ENCODE peak calls at places on chromosomes 5 and 9, in ten cellular contexts. H, W, C, U, L, D, P, Z, S and B are unnamed samples.

GRCh38 chr5:71744009-71744792 is 25.1 kb downstream of the CARTPT start:
- DNase-seq in P (no peak), C (no peak), H (no peak), W (peak; percentile 63), U (no peak), S (no peak), L (peak; percentile 46), D (no peak), Z (no peak), B (no peak)

GRCh38 chr9:14269911-14270310 is 44.0 kb downstream of the NFIB start:
- DNase-seq in W (no peak), C (no peak), Z (no peak), S (no peak), P (no peak), D (no peak), L (no peak), U (no peak), H (no peak), B (no peak)

GRCh38 chr5:62284946-62285891 is 20.8 kb upstream of the KIF2A start:
- DNase-seq in W (no peak), P (no peak), U (no peak), Z (no peak), L (no peak), H (no peak), S (peak; percentile 71), D (no peak), C (no peak), B (no peak)

GRCh38 chr5:116942622-116943021 is 368.0 kb upstream of the SEMA6A start:
- DNase-seq in C (no peak), H (no peak), P (no peak), S (no peak), U (no peak), D (no peak), L (no peak), Z (no peak), W (no peak), B (no peak)

GRCh38 chr5:86979801-86980510 is 287.7 kb upstream of the RASA1 start:
- DNase-seq in C (no peak), U (no peak), W (no peak), D (no peak), L (no peak), S (no peak), H (no peak), Z (no peak), P (peak; percentile 71), B (no peak)

GRCh38 chr5:113212244-113212920 is 222.4 kb downstream of the TSSK1B start:
- DNase-seq in C (peak; percentile 49), D (no peak), P (peak; percentile 73), H (no peak), L (no peak), U (no peak), S (no peak), Z (no peak), W (no peak), B (no peak)

GRCh38 chr5:21802869-21803490 is 1050.2 kb downstream of the CDH12 start:
- DNase-seq in W (no peak), L (no peak), D (no peak), P (peak; percentile 56), C (no peak), H (no peak), S (no peak), U (no peak), Z (no peak), B (no peak)

GRCh38 chr5:177128551-177128976 is 5.0 kb upstream of the NSD1 start:
- DNase-seq in D (no peak), P (no peak), S (no peak), W (no peak), C (no peak), H (no peak), L (no peak), U (no peak), Z (no peak), B (no peak)

GRCh38 chr5:82911902-82912301 is 165.3 kb downstream of the TMEM167A start:
- DNase-seq in U (no peak), Z (no peak), C (no peak), P (no peak), L (no peak), S (no peak), D (no peak), H (no peak), W (no peak), B (no peak)

GRCh38 chr5:171596391-171596878 is 177.0 kb downstream of the FGF18 start:
- DNase-seq in U (no peak), W (no peak), S (no peak), L (no peak), Z (peak; percentile 48), H (peak; percentile 85), P (peak; percentile 94), D (peak; percentile 58), C (no peak), B (no peak)

GRCh38 chr5:138466058-138466899 is 1.0 kb downstream of the EGR1 start:
- DNase-seq in P (peak; percentile 39), U (peak; percentile 25), D (peak; percentile 44), W (peak; percentile 75), C (peak; percentile 86), H (no peak), L (peak; percentile 45), S (no peak), Z (peak; percentile 42), B (no peak)

GRCh38 chr5:138464018-138464387 is 1.3 kb upstream of the EGR1 start:
- DNase-seq in H (peak; percentile 99), W (peak; percentile 96), S (peak; percentile 76), D (peak; percentile 98), Z (peak; percentile 94), L (peak; percentile 97), U (peak; percentile 88), C (peak; percentile 97), P (peak; percentile 93), B (peak; percentile 85)

GRCh38 chr5:138463335-138464017 is 1.8 kb upstream of the EGR1 start:
- DNase-seq in D (peak; percentile 48), P (no peak), Z (no peak), W (no peak), H (no peak), L (peak; percentile 41), U (peak; percentile 14), C (peak; percentile 44), S (no peak), B (no peak)

GRCh38 chr5:138465288-138466057 is at the start of gene EGR1:
- DNase-seq in Z (peak; percentile 96), L (peak; percentile 95), U (peak; percentile 96), W (peak; percentile 95), H (peak; percentile 99), S (peak; percentile 68), D (peak; percentile 95), C (peak; percentile 97), P (peak; percentile 94), B (peak; percentile 98)

DNA sequence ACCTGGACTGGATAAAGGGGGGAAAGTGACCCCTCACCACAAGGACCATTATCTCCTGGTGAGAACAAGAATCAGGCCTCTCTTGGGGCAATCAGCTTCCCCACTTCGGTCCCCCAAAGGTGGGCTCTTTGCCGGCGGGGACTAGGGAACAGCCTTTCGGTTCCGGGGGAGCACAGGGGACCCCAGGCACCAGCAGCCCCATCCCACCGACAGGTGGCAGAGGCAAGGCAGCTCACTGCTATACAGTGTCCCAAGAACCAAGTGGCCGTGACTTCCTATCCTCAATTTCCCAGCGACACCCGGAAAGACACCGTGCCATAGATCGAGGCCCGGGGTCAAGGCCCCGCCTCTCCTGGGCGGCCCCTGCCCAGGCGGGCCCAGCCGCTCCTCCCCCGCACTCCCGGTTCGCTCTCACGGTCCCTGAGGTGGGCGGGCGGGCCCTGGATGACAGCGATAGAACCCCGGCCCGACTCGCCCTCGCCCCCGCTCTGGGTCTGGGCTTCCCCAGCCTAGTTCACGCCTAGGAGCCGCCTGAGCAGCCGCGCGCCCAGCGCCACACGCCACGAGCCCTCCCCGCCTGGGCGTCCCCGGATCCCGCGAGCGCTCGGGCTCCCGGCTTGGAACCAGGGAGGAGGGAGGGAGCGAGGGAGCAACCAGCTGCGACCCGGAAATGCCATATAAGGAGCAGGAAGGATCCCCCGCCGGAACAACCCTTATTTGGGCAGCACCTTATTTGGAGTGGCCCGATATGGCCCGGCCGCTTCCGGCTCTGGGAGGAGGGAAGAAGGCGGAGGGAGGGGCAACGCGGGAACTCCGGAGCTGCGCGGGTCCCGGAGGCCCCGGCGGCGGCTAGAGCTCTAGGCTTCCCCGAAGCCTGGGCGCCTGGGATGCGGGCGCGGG is 641 bp upstream of the EGR1 start:
- DNase-seq in S (peak; percentile 94), C (peak; percentile 99), D (peak; percentile 96), P (peak; percentile 98), Z (peak; percentile 99), U (peak; percentile 98), W (peak; percentile 97), H (peak; percentile 99), L (peak; percentile 98), B (peak; percentile 95)
- TF ChIP-seq POLR2A in S (peak; percentile 67), C (peak; percentile 93), D (peak; percentile 56), P (no peak), Z (peak; percentile 65), U (peak; percentile 12), W (peak; percentile 8), H (no peak), L (peak; percentile 91), B (peak; percentile 86)

GRCh38 chr9:137919649-137920101 is 42.1 kb downstream of the CACNA1B start:
- DNase-seq in P (no peak), H (peak; percentile 65), S (no peak), C (no peak), L (no peak), D (no peak), W (no peak), U (no peak), Z (no peak), B (no peak)
- TF ChIP-seq CTCF in P (no peak), H (no peak), S (no peak), C (no peak), L (no peak), D (no peak), W (no peak), U (no peak), Z (no peak), B (no peak)

DNA sequence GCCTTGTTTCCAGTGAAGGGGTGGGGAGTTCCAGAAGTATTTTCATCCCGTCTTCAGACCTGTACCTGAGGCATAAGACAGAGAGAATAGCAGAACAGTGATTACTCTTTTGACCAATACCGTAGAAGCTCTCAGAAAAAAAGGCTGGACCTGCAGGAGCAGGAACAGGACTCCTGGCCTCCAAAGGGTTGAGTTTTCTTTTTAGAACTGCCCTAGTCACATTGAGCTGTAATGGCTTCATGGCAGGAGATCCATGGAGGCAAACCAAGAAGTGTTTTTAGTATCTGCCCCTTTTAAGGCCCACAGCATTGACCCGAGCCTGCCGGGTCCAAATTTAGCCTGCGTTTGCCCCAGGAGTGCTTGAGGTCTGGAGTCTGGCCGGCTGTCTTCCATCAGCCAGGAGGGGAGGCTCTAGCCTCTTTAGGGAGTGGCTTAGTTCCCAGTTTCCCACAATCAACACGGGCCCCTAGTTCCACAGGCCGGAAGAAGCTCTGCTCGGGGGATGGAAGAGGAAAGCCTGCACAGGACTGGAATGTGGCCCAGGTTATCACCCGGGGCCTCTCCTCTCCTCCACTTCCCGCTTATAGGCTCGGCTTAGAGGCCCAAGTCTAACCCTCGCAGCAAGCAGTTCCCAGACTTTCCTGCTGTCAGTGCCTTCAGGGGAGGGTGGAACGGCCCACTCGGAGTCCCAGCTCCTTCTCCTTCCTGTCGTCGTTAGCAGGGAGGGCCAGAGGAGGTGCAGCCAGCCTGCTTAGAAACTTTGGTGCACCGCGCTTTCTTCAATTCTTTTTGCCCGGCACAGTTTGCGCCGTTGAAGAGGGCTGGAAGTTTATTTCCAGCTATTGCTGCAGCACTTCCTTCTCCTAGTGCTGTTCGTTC is 80.7 kb downstream of the C9orf152 start:
- DNase-seq in U (peak; percentile 57), H (no peak), Z (no peak), P (peak; percentile 89), D (peak; percentile 81), C (peak; percentile 33), L (peak; percentile 42), W (peak; percentile 33), S (no peak), B (peak; percentile 60)
- TF ChIP-seq POLR2A in U (peak; percentile 36), H (no peak), Z (no peak), P (no peak), D (peak; percentile 28), C (no peak), L (no peak), W (no peak), S (no peak), B (no peak)

GRCh38 chr9:98642661-98643312 is 65.9 kb downstream of the GABBR2 start:
- DNase-seq in L (no peak), D (no peak), Z (no peak), W (no peak), P (no peak), H (peak; percentile 61), C (no peak), S (no peak), U (no peak), B (no peak)
- TF ChIP-seq CTCF in L (no peak), D (no peak), Z (no peak), W (no peak), P (no peak), H (no peak), C (no peak), S (no peak), U (no peak), B (no peak)